ENCODE peak calls at places on chromosomes 4 and X, in nine cellular contexts. M is nephron progenitor cell; R is OCI-LY7; F is RWPE1; E is CD4-positive, alpha-beta T cell; X is progenitor cell of endocrine pancreas; T is fibroblast of pulmonary artery; C is Caco-2; Q is heart right ventricle. N is an unnamed sample.

GRCh38 chr4:186584912-186585311 is 29.5 kb upstream of the MTNR1A start:
- DNase-seq in M (no peak), R (no peak), F (no peak), E (no peak), X (no peak), T (peak), C (no peak), Q (no peak), N (no peak)

GRCh38 chr4:184348311-184349233 is 125.8 kb downstream of the IRF2 start:
- DNase-seq in M (no peak), R (peak), F (no peak), E (no peak), X (no peak), T (peak), C (peak), Q (peak), N (no peak)

GRCh38 chr4:121370729-121371325 is 10.0 kb downstream of the QRFPR start:
- DNase-seq in M (peak), R (peak), F (peak), E (no peak), X (no peak), T (peak), C (no peak), Q (no peak), N (peak)

GRCh38 chrX:50204364-50204899 is at the start of gene CCNB3:
- DNase-seq in M (peak), R (peak), F (peak), E (peak), X (peak), T (peak), C (peak), Q (peak), N (peak)

GRCh38 chr4:168124008-168124641 is 31.8 kb downstream of the ANXA10 start:
- DNase-seq in M (no peak), R (no peak), F (peak), E (no peak), X (no peak), T (peak), C (no peak), Q (no peak), N (no peak)

GRCh38 chrX:49956313-49956712 is 33.9 kb downstream of the CLCN5 start:
- DNase-seq in M (no peak), R (no peak), F (no peak), E (no peak), X (no peak), T (no peak), C (no peak), Q (no peak), N (no peak)

GRCh38 chr4:138894688-138895087 is 120.9 kb upstream of the NOCT start:
- DNase-seq in M (no peak), R (no peak), F (no peak), E (no peak), X (no peak), T (no peak), C (no peak), Q (no peak), N (no peak)

GRCh38 chr4:104616401-104616820 is 121.7 kb upstream of the CXXC4 start:
- DNase-seq in M (no peak), R (no peak), F (no peak), E (no peak), X (no peak), T (no peak), C (no peak), Q (peak), N (no peak)

GRCh38 chr4:41709844-41710481 is 38.6 kb downstream of the PHOX2B start:
- DNase-seq in M (no peak), R (no peak), F (peak), E (no peak), X (no peak), T (peak), C (no peak), Q (no peak), N (no peak)

GRCh38 chr4:139534287-139534950 is 21.6 kb downstream of the SETD7 start:
- DNase-seq in M (no peak), R (no peak), F (no peak), E (no peak), X (no peak), T (no peak), C (no peak), Q (no peak), N (no peak)

GRCh38 chrX:69238153-69238959 is 73.1 kb upstream of the PJA1 start:
- DNase-seq in M (no peak), R (no peak), F (no peak), E (no peak), X (no peak), T (no peak), C (no peak), Q (peak), N (no peak)

GRCh38 chr4:14196141-14196540 is 568.6 kb upstream of the BOD1L1 start:
- DNase-seq in M (peak), R (no peak), F (peak), E (no peak), X (peak), T (peak), C (peak), Q (peak), N (peak)

GRCh38 chrX:74613350-74614192 is 853 bp downstream of the RLIM start:
- DNase-seq in M (peak), R (peak), F (peak), E (peak), X (no peak), T (peak), C (no peak), Q (no peak), N (no peak)

GRCh38 chr4:41507292-41507933 is 30.5 kb upstream of the LIMCH1 start:
- DNase-seq in M (no peak), R (no peak), F (peak), E (no peak), X (no peak), T (peak), C (peak), Q (no peak), N (no peak)

GRCh38 chr4:72974694-72975487 is 94.6 kb downstream of the COX18 start:
- DNase-seq in M (peak), R (no peak), F (peak), E (no peak), X (no peak), T (peak), C (no peak), Q (no peak), N (no peak)

GRCh38 chr4:8380511-8381415 is 59.8 kb downstream of the ACOX3 start:
- DNase-seq in M (no peak), R (no peak), F (no peak), E (no peak), X (no peak), T (no peak), C (no peak), Q (peak), N (no peak)

GRCh38 chr4:146591986-146592385 is 46.7 kb upstream of the POU4F2 start:
- DNase-seq in M (no peak), R (no peak), F (no peak), E (no peak), X (no peak), T (no peak), C (no peak), Q (no peak), N (no peak)

DNA sequence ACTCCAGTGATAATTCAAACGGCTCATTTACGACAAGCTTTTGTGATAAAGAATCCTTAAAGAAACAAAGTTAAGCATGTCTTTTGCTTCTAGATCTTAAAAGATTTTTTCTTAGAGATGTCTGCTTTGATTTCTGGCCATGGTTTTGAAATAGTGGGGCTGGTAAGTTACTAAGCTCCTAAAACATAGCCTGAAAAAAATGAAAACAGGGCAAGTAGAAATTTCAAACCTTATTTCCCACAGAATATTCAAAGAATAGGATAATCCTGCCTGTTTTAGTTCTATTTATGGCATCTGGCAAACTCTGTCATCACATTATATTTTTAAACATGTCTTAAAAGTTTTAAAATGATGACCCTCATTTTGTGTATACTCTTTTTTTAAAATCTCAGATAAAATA is 318.3 kb downstream of the ARHGAP24 start:
- DNase-seq in M (no peak), R (no peak), F (no peak), E (no peak), X (no peak), T (no peak), C (no peak), Q (no peak), N (no peak)
- TF ChIP-seq CTCF in M (no peak), R (no peak), F (no peak), E (no peak), X (no peak), T (no peak), C (no peak), Q (no peak), N (no peak)

GRCh38 chr4:179492260-179492844 is 2050.1 kb upstream of the AGA start:
- DNase-seq in M (no peak), R (no peak), F (no peak), E (no peak), X (no peak), T (no peak), C (no peak), Q (no peak), N (no peak)
- TF ChIP-seq CTCF in M (no peak), R (no peak), F (no peak), E (no peak), X (no peak), T (no peak), C (no peak), Q (no peak), N (no peak)

GRCh38 chr4:102732678-102733445 is 27.9 kb downstream of the MANBA start:
- DNase-seq in M (no peak), R (no peak), F (no peak), E (no peak), X (no peak), T (no peak), C (no peak), Q (no peak), N (no peak)

GRCh38 chr4:102734116-102734515 is 26.7 kb downstream of the MANBA start:
- DNase-seq in M (no peak), R (no peak), F (no peak), E (no peak), X (no peak), T (no peak), C (no peak), Q (no peak), N (no peak)

GRCh38 chr4:102734591-102735385 is 26.0 kb downstream of the MANBA start:
- DNase-seq in M (no peak), R (peak), F (no peak), E (no peak), X (no peak), T (no peak), C (no peak), Q (no peak), N (no peak)

GRCh38 chr4:102735578-102735977 is 25.2 kb downstream of the MANBA start:
- DNase-seq in M (no peak), R (no peak), F (no peak), E (no peak), X (no peak), T (no peak), C (no peak), Q (no peak), N (no peak)

GRCh38 chr4:102730968-102731533 is 29.7 kb downstream of the MANBA start:
- DNase-seq in M (no peak), R (no peak), F (no peak), E (no peak), X (no peak), T (no peak), C (no peak), Q (no peak), N (no peak)
- TF ChIP-seq CTCF in M (no peak), R (peak), F (no peak), E (no peak), X (no peak), T (no peak), C (no peak), Q (no peak), N (no peak)

DNA sequence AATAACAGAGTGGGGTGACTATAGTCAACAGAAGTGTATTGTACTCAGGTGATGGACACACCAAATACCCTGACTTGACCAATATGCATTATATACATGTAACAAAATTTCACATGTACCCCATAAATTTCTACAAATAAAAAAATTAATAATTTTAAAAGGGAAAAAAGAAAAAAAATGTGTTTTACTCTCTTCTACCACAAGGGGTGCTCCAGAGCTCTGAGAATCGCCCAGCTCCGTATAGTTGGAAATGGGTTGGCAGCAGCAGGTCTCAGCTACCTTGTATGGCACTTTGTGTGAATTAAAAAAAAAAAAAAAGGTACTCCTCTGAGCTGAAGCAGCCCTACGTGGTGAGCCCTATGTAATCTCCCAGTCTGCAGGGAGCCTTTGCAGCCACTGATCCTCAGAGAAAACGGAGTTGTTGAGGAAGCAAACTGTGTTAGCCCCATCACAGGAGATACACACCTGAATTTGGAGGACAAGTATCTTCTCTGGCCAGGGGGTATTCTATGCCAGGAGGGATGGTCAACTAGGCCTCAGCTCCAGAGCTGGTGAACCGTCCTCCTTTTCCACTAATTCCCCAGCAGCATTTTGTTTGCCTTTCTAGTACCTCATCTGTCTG is 17.2 kb upstream of the POLA1 start:
- DNase-seq in M (peak), R (peak), F (peak), E (no peak), X (no peak), T (peak), C (no peak), Q (no peak), N (no peak)
- TF ChIP-seq CTCF in M (peak), R (peak), F (peak), E (peak), X (peak), T (peak), C (peak), Q (no peak), N (peak)

GRCh38 chrX:137052641-137053235 is 18.9 kb upstream of the GPR101 start:
- DNase-seq in M (peak), R (no peak), F (no peak), E (no peak), X (no peak), T (no peak), C (no peak), Q (no peak), N (no peak)
- TF ChIP-seq CTCF in M (no peak), R (peak), F (peak), E (peak), X (no peak), T (no peak), C (no peak), Q (no peak), N (peak)